ENCODE peak calls at places on chromosomes 2 and 18, in eight cellular contexts. Q is iPS-NIHi11, P is ELR, C is ureter, T is HTR-8/SVneo, E is NCI-H748 treated with DMSO at 0.1 percent for 48 hours, S is A549, O is T-helper 2 cell. J is an unnamed sample.

GRCh38 chr2:160506371-160507045 is 12.9 kb upstream of the RBMS1 start:
- DNase-seq in E (no peak), C (no peak), T (no peak), P (no peak), S (no peak), O (no peak), Q (no peak), J (no peak)

GRCh38 chr2:179701524-179702110 is 159.8 kb downstream of the ZNF385B start:
- DNase-seq in P (peak; percentile 63), E (no peak), T (peak; percentile 38), O (no peak), S (no peak), Q (no peak), C (no peak), J (no peak)

GRCh38 chr18:77101410-77102245 is 31.0 kb downstream of the MBP start:
- DNase-seq in S (peak; percentile 90), E (no peak), T (peak; percentile 69), O (no peak), Q (peak; percentile 61), C (peak; percentile 82), P (peak; percentile 99), J (no peak)

GRCh38 chr18:54210463-54210862 is 14.0 kb downstream of the MBD2 start:
- DNase-seq in O (no peak), P (no peak), E (no peak), T (no peak), S (no peak), Q (no peak), C (no peak), J (no peak)

GRCh38 chr18:74896390-74896991 is 298.8 kb downstream of the ZNF407 start:
- DNase-seq in T (no peak), C (no peak), Q (peak; percentile 61), O (no peak), S (peak; percentile 51), P (peak; percentile 34), E (peak; percentile 78), J (no peak)

GRCh38 chr2:871926-872680 is 78.5 kb upstream of the SNTG2 start:
- DNase-seq in O (no peak), P (no peak), C (no peak), Q (no peak), T (no peak), E (no peak), S (no peak), J (no peak)

GRCh38 chr2:234423884-234424283 is 73.0 kb downstream of the ARL4C start:
- DNase-seq in E (no peak), C (no peak), O (no peak), T (no peak), Q (no peak), P (no peak), S (no peak), J (no peak)

GRCh38 chr2:222611684-222612083 is 44.2 kb downstream of the FARSB start:
- DNase-seq in S (no peak), P (no peak), T (no peak), C (no peak), E (no peak), O (no peak), Q (no peak), J (no peak)

J was measured in NCI-H2029 treated with DMSO at 0.1 percent for 48 hours.